ENCODE peak calls at places on chromosomes 2 and 18, in six cellular contexts. E is adipocyte, A is neural progenitor cell, K is osteoblast, P is GM12878, M is gastrocnemius medialis. C is an unnamed sample. For H3K9me3, the result is how much of the 10 kb centered on the place peaks cover.

GRCh38 chr2:29195796-29196195 is 80.6 kb downstream of the CLIP4 start:
- DNase-seq in M (no peak), K (no peak), A (no peak), P (no peak), E (no peak), C (no peak)

GRCh38 chr2:209998596-209998995 is 3.8 kb upstream of the RPE start:
- DNase-seq in E (no peak), M (no peak), K (no peak), P (no peak), A (no peak), C (no peak)

GRCh38 chr18:12786669-12787068 is 83.8 kb downstream of the PSMG2 start:
- DNase-seq in M (no peak), E (no peak), P (no peak), K (no peak), A (no peak), C (no peak)

GRCh38 chr18:6949800-6950586 is 167.6 kb downstream of the LAMA1 start:
- DNase-seq in K (no peak), E (no peak), P (no peak), M (no peak), A (no peak), C (no peak)

GRCh38 chr2:111659361-111660281 is 224.4 kb downstream of the ANAPC1 start:
- DNase-seq in M (peak), E (peak), K (peak), A (no peak), P (no peak), C (no peak)

GRCh38 chr2:158144914-158145625 is 43.4 kb downstream of the UPP2 start:
- DNase-seq in E (no peak), M (no peak), A (no peak), P (no peak), K (no peak), C (no peak)

GRCh38 chr2:7030810-7031209 is 113.6 kb downstream of the RNF144A start:
- DNase-seq in A (no peak), E (no peak), K (no peak), P (no peak), M (no peak), C (no peak)

GRCh38 chr18:23623040-23623439 is 36.7 kb upstream of the NPC1 start:
- DNase-seq in A (no peak), P (no peak), K (no peak), M (no peak), E (no peak), C (no peak)

GRCh38 chr18:8685141-8685913 is 20.0 kb upstream of the MTCL1 start:
- DNase-seq in M (no peak), K (peak), A (peak), P (no peak), E (peak), C (no peak)

GRCh38 chr2:61461404-61461803 is 9.5 kb downstream of the USP34 start:
- DNase-seq in E (no peak), P (no peak), K (no peak), A (no peak), M (no peak), C (no peak)

GRCh38 chr2:199223791-199224190 is 233.9 kb downstream of the SATB2 start:
- DNase-seq in K (no peak), A (no peak), P (no peak), E (no peak), M (no peak), C (no peak)

GRCh38 chr2:201786471-201786870 is 5.7 kb upstream of the ALS2 start:
- DNase-seq in P (no peak), M (no peak), K (peak), A (no peak), E (peak), C (no peak)

GRCh38 chr2:46036929-46037328 is 260.3 kb upstream of the EPAS1 start:
- DNase-seq in E (peak), A (no peak), M (no peak), K (peak), P (no peak), C (no peak)

GRCh38 chr2:10541081-10541480 is 93.0 kb upstream of the ODC1 start:
- DNase-seq in K (no peak), E (no peak), A (no peak), P (no peak), M (no peak), C (no peak)

GRCh38 chr18:63002305-63002704 is 287.0 kb downstream of the PHLPP1 start:
- DNase-seq in M (no peak), A (no peak), E (no peak), P (no peak), K (no peak), C (no peak)

GRCh38 chr2:39530423-39530866 is 93.4 kb upstream of the MAP4K3 start:
- DNase-seq in E (peak), P (no peak), M (no peak), A (no peak), K (peak), C (no peak)

GRCh38 chr2:8714971-8715370 is 33.1 kb downstream of the ID2 start:
- DNase-seq in P (no peak), A (no peak), K (no peak), E (no peak), M (no peak), C (no peak)

GRCh38 chr2:172438064-172438421 is 10.7 kb downstream of the ITGA6 start:
- DNase-seq in A (no peak), P (no peak), E (no peak), K (no peak), M (no peak), C (no peak)

GRCh38 chr2:196426122-196426521 is 213.4 kb upstream of the CCDC150 start:
- DNase-seq in M (no peak), E (no peak), A (no peak), K (no peak), P (no peak), C (no peak)

GRCh38 chr2:215966951-215967350 is 46.4 kb downstream of the MREG start:
- DNase-seq in M (no peak), E (no peak), A (no peak), K (no peak), P (no peak), C (no peak)

GRCh38 chr2:176092270-176093144 is at the start of gene HOXD13:
- DNase-seq in K (no peak), E (peak), P (no peak), M (no peak), A (peak), C (no peak)

DNA sequence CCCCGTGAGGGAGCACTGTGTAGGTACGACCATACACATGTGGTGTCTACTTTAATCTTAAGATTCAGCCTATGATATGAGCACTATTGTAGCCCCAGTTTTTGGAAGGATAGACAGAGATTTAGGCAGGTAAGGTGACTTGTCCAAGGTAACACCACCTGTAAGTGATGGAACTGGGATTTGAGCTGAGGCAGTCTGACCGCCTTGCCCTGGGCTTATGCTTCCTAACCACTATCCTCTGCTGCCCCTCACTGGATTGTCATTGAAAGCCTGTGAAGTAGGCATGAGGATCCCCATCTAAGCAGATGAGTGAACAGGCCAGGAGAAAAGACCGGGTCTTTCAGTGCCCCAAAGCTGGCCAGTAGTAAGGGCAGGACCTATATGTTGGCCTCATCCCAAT is 343.8 kb downstream of the CYRIA start:
- DNase-seq in E (no peak), K (no peak), P (no peak), M (no peak), A (peak), C (no peak)
- H3K9me3 ChIP-seq in E (under half), K (under half), P (under half), M (under half), A (under half), C (under half)

DNA sequence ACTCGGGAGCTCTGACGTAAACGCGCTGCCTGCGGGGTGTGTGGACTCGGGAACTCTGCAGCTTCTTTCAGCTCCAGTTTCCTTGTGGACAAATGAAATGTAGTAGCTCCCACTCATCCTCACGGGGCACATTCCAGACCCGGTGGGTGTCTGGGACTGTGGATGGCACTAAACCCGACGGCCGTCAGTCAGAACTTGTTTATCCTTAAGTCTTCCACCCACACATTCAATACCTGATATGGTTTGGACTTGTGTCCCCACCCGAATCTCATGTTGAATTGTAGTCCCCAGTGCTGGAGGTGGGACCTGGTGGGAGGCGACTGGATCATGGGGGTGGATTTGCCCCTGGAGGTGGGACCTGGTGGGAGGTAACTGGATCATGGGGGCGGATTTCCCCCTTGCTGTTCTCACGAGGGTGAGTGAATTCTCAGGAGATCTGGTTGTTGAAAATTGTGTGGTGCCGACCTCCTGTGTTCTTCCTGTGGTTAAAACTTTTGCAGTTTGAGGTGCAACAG is 81.2 kb upstream of the SNTG2 start:
- DNase-seq in A (no peak), P (no peak), M (no peak), K (no peak), E (no peak), C (no peak)
- H3K9me3 ChIP-seq in A (under half), P (under half), M (under half), K (under half), E (under half), C (under half)

GRCh38 chr2:63903003-63903402 is 61.3 kb downstream of the UGP2 start:
- DNase-seq in A (no peak), P (peak), M (no peak), E (peak), K (peak), C (no peak)
- H3K9me3 ChIP-seq in A (under half), P (under half), M (under half), E (under half), K (under half), C (under half)

DNA sequence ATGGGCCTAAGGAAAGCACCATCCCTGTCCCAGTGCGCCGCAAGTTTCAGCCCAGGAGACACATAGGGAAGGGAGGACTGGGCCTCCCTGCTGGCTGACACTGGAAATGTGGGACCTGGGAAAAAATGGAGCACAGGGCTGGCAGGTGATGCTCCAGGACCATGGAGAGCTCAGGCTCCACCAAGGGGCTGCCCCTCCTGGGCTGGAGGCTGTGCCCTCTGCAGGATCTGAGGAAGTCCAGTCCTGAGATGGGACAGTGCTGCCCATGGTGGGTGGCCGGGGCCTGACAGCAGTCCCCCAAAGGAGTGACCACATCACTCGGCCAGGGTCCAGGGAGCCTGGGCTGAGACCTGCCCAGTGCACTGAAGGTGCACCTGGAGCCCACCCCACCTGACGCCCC is 108.6 kb upstream of the TEKT4 start:
- DNase-seq in A (no peak), P (no peak), K (no peak), M (no peak), E (no peak), C (no peak)
- H3K9me3 ChIP-seq in A (under half), P (under half), K (under half), M (under half), E (under half), C (under half)

GRCh38 chr2:13651684-13652131 is 935.0 kb downstream of the TRIB2 start:
- DNase-seq in K (no peak), P (peak), E (no peak), A (no peak), M (no peak), C (no peak)

GRCh38 chr2:13652531-13653313 is 936.0 kb downstream of the TRIB2 start:
- DNase-seq in M (no peak), E (peak), A (no peak), K (no peak), P (no peak), C (no peak)

GRCh38 chr2:13650586-13651180 is 933.9 kb downstream of the TRIB2 start:
- DNase-seq in A (peak), E (no peak), P (no peak), K (no peak), M (no peak), C (no peak)

GRCh38 chr2:13660231-13660630 is 943.5 kb downstream of the TRIB2 start:
- DNase-seq in A (no peak), M (no peak), K (no peak), P (no peak), E (no peak), C (no peak)

GRCh38 chr2:13654416-13654815 is 937.7 kb downstream of the TRIB2 start:
- DNase-seq in P (no peak), E (no peak), A (no peak), M (no peak), K (no peak), C (no peak)
- H3K9me3 ChIP-seq in P (under half), E (under half), A (under half), M (under half), K (under half), C (under half)

GRCh38 chr2:26668041-26668440 is 24.5 kb upstream of the KCNK3 start:
- DNase-seq in M (no peak), P (no peak), E (no peak), A (no peak), K (no peak), C (no peak)
- H3K9me3 ChIP-seq in M (under half), P (under half), E (under half), A (under half), K (under half), C (under half)

GRCh38 chr18:49038423-49038822 is 87.7 kb upstream of the SMAD7 start:
- DNase-seq in A (no peak), M (no peak), P (no peak), K (no peak), E (no peak), C (no peak)
- H3K9me3 ChIP-seq in A (under half), M (under half), P (under half), K (under half), E (under half), C (under half)

GRCh38 chr2:204529795-204530463 is 15.3 kb upstream of the PARD3B start:
- DNase-seq in M (no peak), E (no peak), K (no peak), A (no peak), P (peak), C (no peak)

GRCh38 chr2:204535356-204535755 is 9.9 kb upstream of the PARD3B start:
- DNase-seq in A (no peak), P (no peak), M (no peak), K (no peak), E (no peak), C (no peak)

GRCh38 chr2:204533629-204534370 is 11.5 kb upstream of the PARD3B start:
- DNase-seq in E (no peak), A (no peak), P (no peak), K (peak), M (no peak), C (no peak)

GRCh38 chr2:204535764-204536163 is 9.5 kb upstream of the PARD3B start:
- DNase-seq in E (no peak), M (no peak), P (no peak), K (no peak), A (no peak), C (no peak)

DNA sequence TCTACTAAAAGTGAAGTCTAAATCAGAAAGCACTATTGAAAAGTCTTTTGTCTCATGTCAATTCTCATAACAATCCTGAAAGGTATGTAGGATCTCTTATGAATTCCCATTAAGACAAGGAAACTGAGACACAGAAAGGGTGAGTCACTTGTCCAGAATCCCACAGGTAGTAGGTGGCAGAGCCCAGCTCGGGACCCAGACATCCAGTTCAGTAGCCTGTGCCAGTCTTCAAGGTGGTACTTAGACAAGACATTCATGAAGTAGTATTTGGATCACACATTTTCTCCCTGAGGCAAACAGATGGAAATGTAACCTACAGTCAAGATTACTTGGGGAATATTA is 14.8 kb upstream of the PARD3B start:
- DNase-seq in M (no peak), E (no peak), P (no peak), K (no peak), A (no peak), C (no peak)
- H3K9me3 ChIP-seq in M (under half), E (under half), P (under half), K (under half), A (under half), C (under half)

GRCh38 chr18:71849407-71849806 is 694.7 kb downstream of the CBLN2 start:
- DNase-seq in K (no peak), E (no peak), M (no peak), P (no peak), A (no peak), C (no peak)
- H3K9me3 ChIP-seq in K (under half), E (under half), M (under half), P (under half), A (under half), C (under half)

C was measured in T-helper 17 cell.